ENCODE peak calls at places on chromosomes 7 and 10, in six cellular contexts. R is EH; P is astrocyte of the hippocampus; W is stimulated activated CD8-positive, alpha-beta memory T cell treated with anti-CD3 and anti-CD28 coated beads, Interleukin-4, amount 100 ng/mL, for 24 hours; F is T-helper 9 cell; U is ACHN. A is an unnamed sample.

GRCh38 chr7:143435266-143435665 is 8.0 kb upstream of the TAS2R60 start:
- DNase-seq in P (no peak), F (no peak), R (no peak), W (no peak), U (peak; percentile 11), A (peak; percentile 37)

GRCh38 chr7:107201795-107202450 is 33.1 kb downstream of the HBP1 start:
- DNase-seq in R (peak; percentile 46), F (no peak), U (peak; percentile 55), P (peak; percentile 46), W (no peak), A (peak; percentile 39)

GRCh38 chr7:129359641-129360040 is 74.6 kb upstream of the STRIP2 start:
- DNase-seq in F (no peak), R (no peak), U (no peak), W (no peak), P (no peak), A (no peak)

GRCh38 chr7:69431626-69432025 is 166.6 kb upstream of the AUTS2 start:
- DNase-seq in P (no peak), F (no peak), R (no peak), W (no peak), U (no peak), A (no peak)

GRCh38 chr10:43666551-43666950 is 17.9 kb upstream of the ZNF32 start:
- DNase-seq in P (no peak), U (no peak), F (no peak), R (no peak), W (no peak), A (no peak)

GRCh38 chr10:74329873-74330272 is 178.9 kb downstream of the ADK start:
- DNase-seq in U (peak; percentile 69), P (no peak), W (no peak), R (peak; percentile 73), F (no peak), A (peak; percentile 22)

GRCh38 chr7:70472580-70473239 is 659.2 kb upstream of the GALNT17 start:
- DNase-seq in W (no peak), U (no peak), F (no peak), R (no peak), P (no peak), A (no peak)

GRCh38 chr7:105219771-105220160 is 169.0 kb downstream of the SRPK2 start:
- DNase-seq in U (peak; percentile 74), P (peak; percentile 72), F (no peak), R (peak; percentile 63), W (no peak), A (peak; percentile 66)

GRCh38 chr7:144386741-144387140 is 16.8 kb downstream of the NOBOX start:
- DNase-seq in P (peak; percentile 91), R (peak; percentile 74), F (no peak), W (no peak), U (peak; percentile 61), A (peak; percentile 46)

GRCh38 chr10:112775892-112776679 is 174.0 kb upstream of the TCF7L2 start:
- DNase-seq in F (no peak), P (peak; percentile 34), U (no peak), R (no peak), W (no peak), A (no peak)

A was measured in Daoy.